ENCODE peak calls at places on chromosome 7, in eight cellular contexts. V is epithelial cell of prostate; S is cardiac muscle cell; P is Daoy; X is activated CD4-positive, alpha-beta T cell treated with anti-CD3 and anti-CD28 coated beads for 1 hour; F is NCI-H1105 treated with DMSO at 0.1 percent for 48 hours; J is EL; A is CD4-positive, CD25-positive, alpha-beta regulatory T cell. R is an unnamed sample.

GRCh38 chr7:150481207-150481920 is 30.9 kb downstream of the GIMAP8 start:
- DNase-seq in V (no peak), S (no peak), P (no peak), X (peak), F (no peak), J (no peak), A (no peak), R (no peak)

GRCh38 chr7:155355745-155356144 is 58.1 kb downstream of the INSIG1 start:
- DNase-seq in V (no peak), S (no peak), P (no peak), X (no peak), F (no peak), J (no peak), A (no peak), R (no peak)

GRCh38 chr7:116377721-116378120 is 121.8 kb upstream of the CAV2 start:
- DNase-seq in V (no peak), S (no peak), P (no peak), X (no peak), F (no peak), J (no peak), A (no peak), R (no peak)

GRCh38 chr7:69654849-69655707 is 56.8 kb downstream of the AUTS2 start:
- DNase-seq in V (no peak), S (no peak), P (no peak), X (no peak), F (peak), J (no peak), A (no peak), R (no peak)

GRCh38 chr7:64758151-64758550 is 36.1 kb upstream of the ZNF138 start:
- DNase-seq in V (no peak), S (no peak), P (no peak), X (no peak), F (no peak), J (no peak), A (no peak), R (no peak)

GRCh38 chr7:148011753-148012152 is 578.8 kb upstream of the C7orf33 start:
- DNase-seq in V (no peak), S (no peak), P (no peak), X (no peak), F (no peak), J (no peak), A (no peak), R (no peak)

GRCh38 chr7:25893436-25893835 is 258.6 kb upstream of the NFE2L3 start:
- DNase-seq in V (no peak), S (no peak), P (no peak), X (no peak), F (no peak), J (no peak), A (no peak), R (no peak)

GRCh38 chr7:794671-795329 is 37.5 kb upstream of the SUN1 start:
- DNase-seq in V (no peak), S (no peak), P (no peak), X (no peak), F (no peak), J (no peak), A (no peak), R (no peak)

GRCh38 chr7:124940306-124940705 is 10.7 kb upstream of the POT1 start:
- DNase-seq in V (no peak), S (no peak), P (peak), X (no peak), F (no peak), J (no peak), A (no peak), R (peak)

GRCh38 chr7:113267271-113267670 is 148.9 kb upstream of the SMIM30 start:
- DNase-seq in V (no peak), S (no peak), P (no peak), X (no peak), F (no peak), J (peak), A (no peak), R (peak)

GRCh38 chr7:19181634-19182033 is 36.4 kb upstream of the FERD3L start:
- DNase-seq in V (no peak), S (no peak), P (no peak), X (no peak), F (no peak), J (peak), A (no peak), R (no peak)

GRCh38 chr7:39342763-39343162 is 223.4 kb upstream of the YAE1 start:
- DNase-seq in V (no peak), S (no peak), P (no peak), X (no peak), F (no peak), J (no peak), A (no peak), R (no peak)

GRCh38 chr7:125636320-125636962 is 706.8 kb upstream of the POT1 start:
- DNase-seq in V (no peak), S (no peak), P (no peak), X (no peak), F (no peak), J (no peak), A (no peak), R (no peak)

GRCh38 chr7:137576481-137576880 is 232.9 kb upstream of the PTN start:
- DNase-seq in V (no peak), S (no peak), P (no peak), X (no peak), F (no peak), J (no peak), A (no peak), R (no peak)

GRCh38 chr7:139886206-139886605 is 57.1 kb downstream of the TBXAS1 start:
- DNase-seq in V (no peak), S (no peak), P (no peak), X (no peak), F (no peak), J (no peak), A (no peak), R (no peak)

GRCh38 chr7:41858196-41858595 is 155.3 kb upstream of the INHBA start:
- DNase-seq in V (no peak), S (no peak), P (no peak), X (no peak), F (no peak), J (no peak), A (no peak), R (no peak)

GRCh38 chr7:123533929-123534382 is 439 bp downstream of the IQUB start:
- DNase-seq in V (no peak), S (no peak), P (no peak), X (no peak), F (peak), J (no peak), A (no peak), R (no peak)

GRCh38 chr7:45721949-45722598 is 147.9 kb downstream of the ADCY1 start:
- DNase-seq in V (no peak), S (no peak), P (no peak), X (no peak), F (no peak), J (no peak), A (no peak), R (no peak)

GRCh38 chr7:4006687-4007086 is 675.4 kb upstream of the FOXK1 start:
- DNase-seq in V (peak), S (no peak), P (peak), X (no peak), F (peak), J (no peak), A (no peak), R (no peak)

GRCh38 chr7:51543801-51544553 is 227.4 kb upstream of the COBL start:
- DNase-seq in V (no peak), S (no peak), P (no peak), X (no peak), F (peak), J (no peak), A (no peak), R (no peak)

GRCh38 chr7:70668606-70669358 is 463.2 kb upstream of the GALNT17 start:
- DNase-seq in V (no peak), S (peak), P (peak), X (no peak), F (no peak), J (no peak), A (no peak), R (no peak)

GRCh38 chr7:36305226-36305625 is 84.4 kb upstream of the ANLN start:
- DNase-seq in V (no peak), S (no peak), P (no peak), X (no peak), F (no peak), J (no peak), A (no peak), R (no peak)

GRCh38 chr7:152411389-152411788 is 24.4 kb downstream of the KMT2C start:
- DNase-seq in V (no peak), S (peak), P (no peak), X (no peak), F (no peak), J (no peak), A (no peak), R (no peak)

GRCh38 chr7:129612112-129613015 is 844 bp downstream of the NRF1 start:
- DNase-seq in V (no peak), S (peak), P (peak), X (peak), F (peak), J (peak), A (peak), R (peak)

GRCh38 chr7:155807013-155807804 is 5.1 kb downstream of the SHH start:
- DNase-seq in V (no peak), S (no peak), P (no peak), X (no peak), F (no peak), J (no peak), A (no peak), R (no peak)

GRCh38 chr7:132077986-132078385 is 498.3 kb downstream of the PLXNA4 start:
- DNase-seq in V (no peak), S (no peak), P (no peak), X (no peak), F (no peak), J (no peak), A (no peak), R (peak)

GRCh38 chr7:134356421-134356936 is 39.7 kb upstream of the SLC35B4 start:
- DNase-seq in V (no peak), S (no peak), P (no peak), X (no peak), F (no peak), J (no peak), A (no peak), R (no peak)

GRCh38 chr7:49878627-49879026 is 105.2 kb downstream of the VWC2 start:
- DNase-seq in V (no peak), S (no peak), P (no peak), X (no peak), F (peak), J (no peak), A (no peak), R (no peak)

GRCh38 chr7:26200113-26200443 is 468 bp downstream of the HNRNPA2B1 start:
- DNase-seq in V (no peak), S (peak), P (peak), X (peak), F (peak), J (peak), A (peak), R (peak)

GRCh38 chr7:151255390-151255789 is 6.9 kb upstream of the SMARCD3 start:
- DNase-seq in V (no peak), S (no peak), P (no peak), X (no peak), F (no peak), J (no peak), A (no peak), R (no peak)

GRCh38 chr7:128390871-128391565 is 18.8 kb downstream of the IMPDH1 start:
- DNase-seq in V (no peak), S (no peak), P (no peak), X (no peak), F (no peak), J (no peak), A (no peak), R (no peak)

GRCh38 chr7:36747969-36748574 is 23.8 kb upstream of the AOAH start:
- DNase-seq in V (no peak), S (no peak), P (peak), X (no peak), F (no peak), J (no peak), A (no peak), R (no peak)

GRCh38 chr7:29457141-29457561 is 106.5 kb upstream of the PRR15 start:
- DNase-seq in V (no peak), S (peak), P (peak), X (no peak), F (no peak), J (peak), A (no peak), R (no peak)

GRCh38 chr7:155758348-155758747 is 53.9 kb downstream of the SHH start:
- DNase-seq in V (no peak), S (no peak), P (no peak), X (no peak), F (no peak), J (no peak), A (no peak), R (no peak)

R was measured in cardiac fibroblast.